ENCODE peak calls at places on chromosome 13, in seven cellular contexts. One of them, this sample, is unnamed.

GRCh38 chr13:41547253-41548000 is 90.1 kb downstream of the RGCC start:
- DNase-seq in body of pancreas: peak; percentile 34
- DNase-seq in thoracic aorta: no peak
- DNase-seq in activated CD8-positive, alpha-beta memory T cell treated with anti-CD3 and anti-CD28 coated beads for 1 hour: no peak
- DNase-seq in NCI-H1105 treated with DMSO at 0.1 percent for 48 hours: no peak
- DNase-seq in PC-3: no peak
- DNase-seq in cardiac fibroblast: no peak
- DNase-seq in this sample: peak; percentile 97

GRCh38 chr13:106548064-106548696 is 12.7 kb upstream of the EFNB2 start:
- DNase-seq in body of pancreas: no peak
- DNase-seq in thoracic aorta: no peak
- DNase-seq in activated CD8-positive, alpha-beta memory T cell treated with anti-CD3 and anti-CD28 coated beads for 1 hour: no peak
- DNase-seq in NCI-H1105 treated with DMSO at 0.1 percent for 48 hours: no peak
- DNase-seq in PC-3: peak; percentile 71
- DNase-seq in cardiac fibroblast: no peak
- DNase-seq in this sample: no peak

GRCh38 chr13:36131215-36131930 is at the start of gene DCLK1:
- DNase-seq in body of pancreas: peak; percentile 24
- DNase-seq in thoracic aorta: no peak
- DNase-seq in activated CD8-positive, alpha-beta memory T cell treated with anti-CD3 and anti-CD28 coated beads for 1 hour: no peak
- DNase-seq in NCI-H1105 treated with DMSO at 0.1 percent for 48 hours: peak; percentile 59
- DNase-seq in PC-3: no peak
- DNase-seq in cardiac fibroblast: peak; percentile 50
- DNase-seq in this sample: peak; percentile 30

GRCh38 chr13:50580684-50581305 is 262.7 kb downstream of the DLEU7 start:
- DNase-seq in body of pancreas: no peak
- DNase-seq in thoracic aorta: no peak
- DNase-seq in activated CD8-positive, alpha-beta memory T cell treated with anti-CD3 and anti-CD28 coated beads for 1 hour: no peak
- DNase-seq in NCI-H1105 treated with DMSO at 0.1 percent for 48 hours: no peak
- DNase-seq in PC-3: no peak
- DNase-seq in cardiac fibroblast: peak; percentile 88
- DNase-seq in this sample: no peak

GRCh38 chr13:95182570-95183285 is 118.5 kb downstream of the ABCC4 start:
- DNase-seq in body of pancreas: no peak
- DNase-seq in thoracic aorta: no peak
- DNase-seq in activated CD8-positive, alpha-beta memory T cell treated with anti-CD3 and anti-CD28 coated beads for 1 hour: no peak
- DNase-seq in NCI-H1105 treated with DMSO at 0.1 percent for 48 hours: no peak
- DNase-seq in PC-3: no peak
- DNase-seq in cardiac fibroblast: no peak
- DNase-seq in this sample: no peak

GRCh38 chr13:51007216-51007615 is 97.6 kb downstream of the RNASEH2B start:
- DNase-seq in body of pancreas: no peak
- DNase-seq in thoracic aorta: no peak
- DNase-seq in activated CD8-positive, alpha-beta memory T cell treated with anti-CD3 and anti-CD28 coated beads for 1 hour: no peak
- DNase-seq in NCI-H1105 treated with DMSO at 0.1 percent for 48 hours: no peak
- DNase-seq in PC-3: no peak
- DNase-seq in cardiac fibroblast: no peak
- DNase-seq in this sample: no peak

GRCh38 chr13:104043184-104043583 is 977.0 kb upstream of the SLC10A2 start:
- DNase-seq in body of pancreas: no peak
- DNase-seq in thoracic aorta: no peak
- DNase-seq in activated CD8-positive, alpha-beta memory T cell treated with anti-CD3 and anti-CD28 coated beads for 1 hour: no peak
- DNase-seq in NCI-H1105 treated with DMSO at 0.1 percent for 48 hours: no peak
- DNase-seq in PC-3: peak; percentile 20
- DNase-seq in cardiac fibroblast: no peak
- DNase-seq in this sample: peak; percentile 17

GRCh38 chr13:90302113-90302512 is 1045.4 kb upstream of the MIR17HG start:
- DNase-seq in body of pancreas: no peak
- DNase-seq in thoracic aorta: no peak
- DNase-seq in activated CD8-positive, alpha-beta memory T cell treated with anti-CD3 and anti-CD28 coated beads for 1 hour: no peak
- DNase-seq in NCI-H1105 treated with DMSO at 0.1 percent for 48 hours: no peak
- DNase-seq in PC-3: no peak
- DNase-seq in cardiac fibroblast: peak; percentile 79
- DNase-seq in this sample: no peak

GRCh38 chr13:110282316-110282841 is 24.6 kb downstream of the COL4A1 start:
- DNase-seq in body of pancreas: no peak
- DNase-seq in thoracic aorta: no peak
- DNase-seq in activated CD8-positive, alpha-beta memory T cell treated with anti-CD3 and anti-CD28 coated beads for 1 hour: no peak
- DNase-seq in NCI-H1105 treated with DMSO at 0.1 percent for 48 hours: no peak
- DNase-seq in PC-3: no peak
- DNase-seq in cardiac fibroblast: no peak
- DNase-seq in this sample: no peak

GRCh38 chr13:76425930-76426329 is 460.3 kb downstream of the KCTD12 start:
- DNase-seq in body of pancreas: peak; percentile 3
- DNase-seq in thoracic aorta: no peak
- DNase-seq in activated CD8-positive, alpha-beta memory T cell treated with anti-CD3 and anti-CD28 coated beads for 1 hour: no peak
- DNase-seq in NCI-H1105 treated with DMSO at 0.1 percent for 48 hours: no peak
- DNase-seq in PC-3: peak; percentile 11
- DNase-seq in cardiac fibroblast: peak; percentile 77
- DNase-seq in this sample: no peak

GRCh38 chr13:72970956-72971355 is 87.8 kb upstream of the KLF5 start:
- DNase-seq in body of pancreas: no peak
- DNase-seq in thoracic aorta: no peak
- DNase-seq in activated CD8-positive, alpha-beta memory T cell treated with anti-CD3 and anti-CD28 coated beads for 1 hour: no peak
- DNase-seq in NCI-H1105 treated with DMSO at 0.1 percent for 48 hours: no peak
- DNase-seq in PC-3: peak; percentile 28
- DNase-seq in cardiac fibroblast: no peak
- DNase-seq in this sample: no peak

GRCh38 chr13:109361562-109361961 is 424.8 kb downstream of the IRS2 start:
- DNase-seq in body of pancreas: peak; percentile 35
- DNase-seq in thoracic aorta: no peak
- DNase-seq in activated CD8-positive, alpha-beta memory T cell treated with anti-CD3 and anti-CD28 coated beads for 1 hour: no peak
- DNase-seq in NCI-H1105 treated with DMSO at 0.1 percent for 48 hours: no peak
- DNase-seq in PC-3: no peak
- DNase-seq in cardiac fibroblast: no peak
- DNase-seq in this sample: peak; percentile 30

GRCh38 chr13:113969311-113969972 is 4.4 kb downstream of the C13orf46 start:
- DNase-seq in body of pancreas: no peak
- DNase-seq in thoracic aorta: peak; percentile 1
- DNase-seq in activated CD8-positive, alpha-beta memory T cell treated with anti-CD3 and anti-CD28 coated beads for 1 hour: no peak
- DNase-seq in NCI-H1105 treated with DMSO at 0.1 percent for 48 hours: no peak
- DNase-seq in PC-3: no peak
- DNase-seq in cardiac fibroblast: no peak
- DNase-seq in this sample: no peak

GRCh38 chr13:30499338-30499737 is 33.6 kb upstream of the HMGB1 start:
- DNase-seq in body of pancreas: no peak
- DNase-seq in thoracic aorta: no peak
- DNase-seq in activated CD8-positive, alpha-beta memory T cell treated with anti-CD3 and anti-CD28 coated beads for 1 hour: no peak
- DNase-seq in NCI-H1105 treated with DMSO at 0.1 percent for 48 hours: no peak
- DNase-seq in PC-3: no peak
- DNase-seq in cardiac fibroblast: no peak
- DNase-seq in this sample: no peak

GRCh38 chr13:69264362-69265334 is 843.0 kb upstream of the ATXN8OS start:
- DNase-seq in body of pancreas: no peak
- DNase-seq in thoracic aorta: no peak
- DNase-seq in activated CD8-positive, alpha-beta memory T cell treated with anti-CD3 and anti-CD28 coated beads for 1 hour: no peak
- DNase-seq in NCI-H1105 treated with DMSO at 0.1 percent for 48 hours: no peak
- DNase-seq in PC-3: no peak
- DNase-seq in cardiac fibroblast: no peak
- DNase-seq in this sample: no peak

GRCh38 chr13:112917056-112917664 is 51.9 kb upstream of the MCF2L start:
- DNase-seq in body of pancreas: no peak
- DNase-seq in thoracic aorta: no peak
- DNase-seq in activated CD8-positive, alpha-beta memory T cell treated with anti-CD3 and anti-CD28 coated beads for 1 hour: no peak
- DNase-seq in NCI-H1105 treated with DMSO at 0.1 percent for 48 hours: no peak
- DNase-seq in PC-3: no peak
- DNase-seq in cardiac fibroblast: no peak
- DNase-seq in this sample: no peak

GRCh38 chr13:59398127-59398526 is 765.6 kb downstream of the DIAPH3 start:
- DNase-seq in body of pancreas: no peak
- DNase-seq in thoracic aorta: no peak
- DNase-seq in activated CD8-positive, alpha-beta memory T cell treated with anti-CD3 and anti-CD28 coated beads for 1 hour: no peak
- DNase-seq in NCI-H1105 treated with DMSO at 0.1 percent for 48 hours: no peak
- DNase-seq in PC-3: no peak
- DNase-seq in cardiac fibroblast: peak; percentile 38
- DNase-seq in this sample: no peak